ENCODE peak calls at places on chromosomes 12 and 14, in seven cellular contexts. One of them, this sample, is unnamed.

GRCh38 chr12:6063379-6063735 is 61.1 kb downstream of the VWF start:
- DNase-seq in lower lobe of right lung: no peak
- DNase-seq in WERI-Rb-1: no peak
- DNase-seq in testis: no peak
- DNase-seq in astrocyte of the spinal cord: no peak
- DNase-seq in neural crest cell: no peak
- DNase-seq in astrocyte of the cerebellum: no peak
- DNase-seq in this sample: no peak

GRCh38 chr14:37673439-37673838 is 78.0 kb downstream of the TTC6 start:
- DNase-seq in lower lobe of right lung: no peak
- DNase-seq in WERI-Rb-1: no peak
- DNase-seq in testis: no peak
- DNase-seq in astrocyte of the spinal cord: no peak
- DNase-seq in neural crest cell: no peak
- DNase-seq in astrocyte of the cerebellum: no peak
- DNase-seq in this sample: no peak

GRCh38 chr12:47377414-47378221 is 297.9 kb upstream of the AMIGO2 start:
- DNase-seq in lower lobe of right lung: peak; percentile 65
- DNase-seq in WERI-Rb-1: no peak
- DNase-seq in testis: peak; percentile 90
- DNase-seq in astrocyte of the spinal cord: peak; percentile 99
- DNase-seq in neural crest cell: no peak
- DNase-seq in astrocyte of the cerebellum: peak; percentile 97
- DNase-seq in this sample: peak; percentile 100

GRCh38 chr12:89166525-89166934 is 185.8 kb downstream of the DUSP6 start:
- DNase-seq in lower lobe of right lung: no peak
- DNase-seq in WERI-Rb-1: no peak
- DNase-seq in testis: no peak
- DNase-seq in astrocyte of the spinal cord: peak; percentile 85
- DNase-seq in neural crest cell: no peak
- DNase-seq in astrocyte of the cerebellum: no peak
- DNase-seq in this sample: peak; percentile 73

GRCh38 chr12:28050606-28051005 is 78.1 kb upstream of the PTHLH start:
- DNase-seq in lower lobe of right lung: no peak
- DNase-seq in WERI-Rb-1: no peak
- DNase-seq in testis: no peak
- DNase-seq in astrocyte of the spinal cord: no peak
- DNase-seq in neural crest cell: no peak
- DNase-seq in astrocyte of the cerebellum: no peak
- DNase-seq in this sample: peak; percentile 32

GRCh38 chr12:69027411-69027811 is 94.4 kb upstream of the CPM start:
- DNase-seq in lower lobe of right lung: no peak
- DNase-seq in WERI-Rb-1: no peak
- DNase-seq in testis: no peak
- DNase-seq in astrocyte of the spinal cord: peak; percentile 53
- DNase-seq in neural crest cell: no peak
- DNase-seq in astrocyte of the cerebellum: no peak
- DNase-seq in this sample: peak; percentile 44

GRCh38 chr12:13049816-13050215 is 5.6 kb downstream of the FAM234B start:
- DNase-seq in lower lobe of right lung: no peak
- DNase-seq in WERI-Rb-1: no peak
- DNase-seq in testis: no peak
- DNase-seq in astrocyte of the spinal cord: peak; percentile 43
- DNase-seq in neural crest cell: no peak
- DNase-seq in astrocyte of the cerebellum: no peak
- DNase-seq in this sample: peak; percentile 63

GRCh38 chr14:31137214-31137889 is 70.2 kb downstream of the HECTD1 start:
- DNase-seq in lower lobe of right lung: no peak
- DNase-seq in WERI-Rb-1: no peak
- DNase-seq in testis: no peak
- DNase-seq in astrocyte of the spinal cord: no peak
- DNase-seq in neural crest cell: no peak
- DNase-seq in astrocyte of the cerebellum: no peak
- DNase-seq in this sample: no peak

GRCh38 chr12:44774815-44775411 is 101.2 kb downstream of the NELL2 start:
- DNase-seq in lower lobe of right lung: no peak
- DNase-seq in WERI-Rb-1: peak; percentile 41
- DNase-seq in testis: peak; percentile 74
- DNase-seq in astrocyte of the spinal cord: no peak
- DNase-seq in neural crest cell: peak; percentile 50
- DNase-seq in astrocyte of the cerebellum: no peak
- DNase-seq in this sample: peak; percentile 18

GRCh38 chr14:50396636-50397460 is at the start of gene CDKL1:
- DNase-seq in lower lobe of right lung: peak; percentile 80
- DNase-seq in WERI-Rb-1: peak; percentile 59
- DNase-seq in testis: peak; percentile 62
- DNase-seq in astrocyte of the spinal cord: peak; percentile 72
- DNase-seq in neural crest cell: peak; percentile 53
- DNase-seq in astrocyte of the cerebellum: no peak
- DNase-seq in this sample: peak; percentile 63

GRCh38 chr14:104427126-104427851 is 152.3 kb upstream of the C14orf180 start:
- DNase-seq in lower lobe of right lung: peak; percentile 38
- DNase-seq in WERI-Rb-1: no peak
- DNase-seq in testis: no peak
- DNase-seq in astrocyte of the spinal cord: no peak
- DNase-seq in neural crest cell: no peak
- DNase-seq in astrocyte of the cerebellum: no peak
- DNase-seq in this sample: no peak

GRCh38 chr12:97801471-97802045 is 339.0 kb downstream of the RMST start:
- DNase-seq in lower lobe of right lung: no peak
- DNase-seq in WERI-Rb-1: no peak
- DNase-seq in testis: no peak
- DNase-seq in astrocyte of the spinal cord: no peak
- DNase-seq in neural crest cell: no peak
- DNase-seq in astrocyte of the cerebellum: no peak
- DNase-seq in this sample: no peak

GRCh38 chr12:52022841-52023181 is 16.1 kb downstream of the TAMALIN start:
- DNase-seq in lower lobe of right lung: no peak
- DNase-seq in WERI-Rb-1: peak; percentile 72
- DNase-seq in testis: no peak
- DNase-seq in astrocyte of the spinal cord: no peak
- DNase-seq in neural crest cell: no peak
- DNase-seq in astrocyte of the cerebellum: no peak
- DNase-seq in this sample: no peak

GRCh38 chr12:125220404-125221273 is 155.4 kb downstream of the AACS start:
- DNase-seq in lower lobe of right lung: no peak
- DNase-seq in WERI-Rb-1: peak; percentile 52
- DNase-seq in testis: peak; percentile 31
- DNase-seq in astrocyte of the spinal cord: peak; percentile 5
- DNase-seq in neural crest cell: no peak
- DNase-seq in astrocyte of the cerebellum: peak; percentile 41
- DNase-seq in this sample: peak; percentile 1

GRCh38 chr12:77834618-77835017 is 3.9 kb downstream of the NAV3 start:
- DNase-seq in lower lobe of right lung: no peak
- DNase-seq in WERI-Rb-1: no peak
- DNase-seq in testis: no peak
- DNase-seq in astrocyte of the spinal cord: no peak
- DNase-seq in neural crest cell: no peak
- DNase-seq in astrocyte of the cerebellum: no peak
- DNase-seq in this sample: no peak

GRCh38 chr12:10562306-10562933 is 51.0 kb downstream of the MAGOHB start:
- DNase-seq in lower lobe of right lung: no peak
- DNase-seq in WERI-Rb-1: no peak
- DNase-seq in testis: no peak
- DNase-seq in astrocyte of the spinal cord: peak; percentile 70
- DNase-seq in neural crest cell: peak; percentile 9
- DNase-seq in astrocyte of the cerebellum: peak; percentile 51
- DNase-seq in this sample: peak; percentile 67

GRCh38 chr14:100488057-100488456 is 99.2 kb downstream of the BEGAIN start:
- DNase-seq in lower lobe of right lung: no peak
- DNase-seq in WERI-Rb-1: no peak
- DNase-seq in testis: peak; percentile 38
- DNase-seq in astrocyte of the spinal cord: peak; percentile 38
- DNase-seq in neural crest cell: no peak
- DNase-seq in astrocyte of the cerebellum: no peak
- DNase-seq in this sample: no peak

GRCh38 chr12:22047495-22047894 is 1.5 kb downstream of the CMAS start:
- DNase-seq in lower lobe of right lung: no peak
- DNase-seq in WERI-Rb-1: no peak
- DNase-seq in testis: no peak
- DNase-seq in astrocyte of the spinal cord: no peak
- DNase-seq in neural crest cell: no peak
- DNase-seq in astrocyte of the cerebellum: no peak
- DNase-seq in this sample: no peak

GRCh38 chr14:32472512-32473472 is 143.7 kb downstream of the AKAP6 start:
- DNase-seq in lower lobe of right lung: no peak
- DNase-seq in WERI-Rb-1: no peak
- DNase-seq in testis: no peak
- DNase-seq in astrocyte of the spinal cord: peak; percentile 89
- DNase-seq in neural crest cell: no peak
- DNase-seq in astrocyte of the cerebellum: peak; percentile 47
- DNase-seq in this sample: peak; percentile 20

GRCh38 chr12:127145929-127146789 is 1120.8 kb upstream of the TMEM132C start:
- DNase-seq in lower lobe of right lung: peak; percentile 81
- DNase-seq in WERI-Rb-1: no peak
- DNase-seq in testis: peak; percentile 91
- DNase-seq in astrocyte of the spinal cord: peak; percentile 72
- DNase-seq in neural crest cell: no peak
- DNase-seq in astrocyte of the cerebellum: no peak
- DNase-seq in this sample: peak; percentile 62

GRCh38 chr12:10031771-10032175 is 1.3 kb downstream of the CLEC9A start:
- DNase-seq in lower lobe of right lung: no peak
- DNase-seq in WERI-Rb-1: no peak
- DNase-seq in testis: no peak
- DNase-seq in astrocyte of the spinal cord: peak; percentile 83
- DNase-seq in neural crest cell: no peak
- DNase-seq in astrocyte of the cerebellum: peak; percentile 37
- DNase-seq in this sample: peak; percentile 38

GRCh38 chr12:30437616-30438015 is 258.1 kb downstream of the IPO8 start:
- DNase-seq in lower lobe of right lung: no peak
- DNase-seq in WERI-Rb-1: no peak
- DNase-seq in testis: peak; percentile 36
- DNase-seq in astrocyte of the spinal cord: no peak
- DNase-seq in neural crest cell: no peak
- DNase-seq in astrocyte of the cerebellum: no peak
- DNase-seq in this sample: peak; percentile 74

GRCh38 chr12:110796952-110797351 is 49.8 kb upstream of the CCDC63 start:
- DNase-seq in lower lobe of right lung: no peak
- DNase-seq in WERI-Rb-1: peak; percentile 60
- DNase-seq in testis: no peak
- DNase-seq in astrocyte of the spinal cord: no peak
- DNase-seq in neural crest cell: no peak
- DNase-seq in astrocyte of the cerebellum: no peak
- DNase-seq in this sample: no peak

DNA sequence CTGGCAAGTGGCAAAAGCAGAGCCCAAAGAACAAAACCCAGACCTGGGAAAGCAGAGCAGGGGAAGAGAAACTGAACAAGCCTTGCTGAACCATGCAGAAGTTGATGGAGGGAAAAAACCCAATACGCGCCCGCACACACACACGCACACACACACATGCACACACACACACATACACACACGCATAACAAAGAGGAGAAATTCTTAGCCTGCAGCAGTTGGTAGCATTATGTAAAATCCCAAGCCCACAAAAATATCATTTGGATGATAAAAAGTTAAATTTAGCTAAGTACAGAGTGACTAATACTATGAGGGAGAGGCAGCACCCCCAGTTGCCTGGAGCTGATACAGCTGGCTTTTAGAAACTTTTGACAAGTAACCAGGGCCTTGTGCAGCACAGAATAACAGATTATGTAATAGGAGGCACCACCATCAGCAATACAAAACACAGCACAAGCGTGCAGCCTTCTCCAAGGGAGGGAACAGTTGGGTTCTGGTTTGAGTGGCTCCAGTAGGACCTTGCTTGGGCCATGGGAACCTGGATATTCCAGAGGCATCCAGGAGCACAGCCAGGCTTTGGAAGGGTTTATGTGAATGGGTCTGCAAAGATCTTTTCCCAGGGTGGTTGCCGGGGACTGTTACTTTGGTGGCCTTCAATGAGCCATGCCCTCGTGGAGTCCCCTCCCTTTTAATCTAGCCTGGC is 35.3 kb downstream of the PITPNM2 start:
- DNase-seq in lower lobe of right lung: no peak
- DNase-seq in WERI-Rb-1: no peak
- DNase-seq in testis: peak; percentile 74
- DNase-seq in astrocyte of the spinal cord: peak; percentile 91
- DNase-seq in neural crest cell: no peak
- DNase-seq in astrocyte of the cerebellum: peak; percentile 81
- DNase-seq in this sample: peak; percentile 90
- TF ChIP-seq CTCF in lower lobe of right lung: no peak
- TF ChIP-seq CTCF in WERI-Rb-1: no peak
- TF ChIP-seq CTCF in testis: no peak
- TF ChIP-seq CTCF in astrocyte of the spinal cord: no peak
- TF ChIP-seq CTCF in neural crest cell: no peak
- TF ChIP-seq CTCF in astrocyte of the cerebellum: no peak
- TF ChIP-seq CTCF in this sample: no peak

GRCh38 chr14:28759056-28759657 is 7.4 kb upstream of the FOXG1 start:
- DNase-seq in lower lobe of right lung: peak; percentile 16
- DNase-seq in WERI-Rb-1: no peak
- DNase-seq in testis: no peak
- DNase-seq in astrocyte of the spinal cord: peak; percentile 53
- DNase-seq in neural crest cell: no peak
- DNase-seq in astrocyte of the cerebellum: no peak
- DNase-seq in this sample: no peak
- TF ChIP-seq CTCF in lower lobe of right lung: no peak
- TF ChIP-seq CTCF in WERI-Rb-1: no peak
- TF ChIP-seq CTCF in testis: no peak
- TF ChIP-seq CTCF in astrocyte of the spinal cord: no peak
- TF ChIP-seq CTCF in neural crest cell: no peak
- TF ChIP-seq CTCF in astrocyte of the cerebellum: peak; percentile 6
- TF ChIP-seq CTCF in this sample: no peak

DNA sequence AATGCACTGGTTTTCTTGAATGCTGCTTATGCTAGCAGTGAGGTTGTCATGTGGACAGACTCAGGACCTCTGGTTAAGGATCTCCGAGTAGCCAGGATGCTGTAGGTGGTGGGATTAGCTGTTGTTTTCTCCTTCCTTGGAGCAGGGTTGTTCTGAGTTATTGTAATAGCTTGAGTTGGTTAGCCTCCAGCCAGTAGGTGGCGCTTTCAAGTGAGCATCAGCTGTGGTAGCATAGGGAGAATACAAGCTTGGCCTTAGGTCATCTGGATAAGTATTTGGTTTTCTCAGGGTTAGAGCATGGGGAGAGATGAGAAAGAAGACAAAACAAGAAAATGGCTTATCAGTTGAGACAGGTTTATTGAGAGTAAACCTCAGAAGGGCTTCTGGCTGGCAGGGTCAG is 299.7 kb upstream of the FBXO33 start:
- DNase-seq in lower lobe of right lung: no peak
- DNase-seq in WERI-Rb-1: peak; percentile 22
- DNase-seq in testis: peak; percentile 53
- DNase-seq in astrocyte of the spinal cord: no peak
- DNase-seq in neural crest cell: no peak
- DNase-seq in astrocyte of the cerebellum: no peak
- DNase-seq in this sample: no peak
- TF ChIP-seq CTCF in lower lobe of right lung: no peak
- TF ChIP-seq CTCF in WERI-Rb-1: peak; percentile 59
- TF ChIP-seq CTCF in testis: no peak
- TF ChIP-seq CTCF in astrocyte of the spinal cord: peak; percentile 20
- TF ChIP-seq CTCF in neural crest cell: peak; percentile 30
- TF ChIP-seq CTCF in astrocyte of the cerebellum: no peak
- TF ChIP-seq CTCF in this sample: peak; percentile 22

DNA sequence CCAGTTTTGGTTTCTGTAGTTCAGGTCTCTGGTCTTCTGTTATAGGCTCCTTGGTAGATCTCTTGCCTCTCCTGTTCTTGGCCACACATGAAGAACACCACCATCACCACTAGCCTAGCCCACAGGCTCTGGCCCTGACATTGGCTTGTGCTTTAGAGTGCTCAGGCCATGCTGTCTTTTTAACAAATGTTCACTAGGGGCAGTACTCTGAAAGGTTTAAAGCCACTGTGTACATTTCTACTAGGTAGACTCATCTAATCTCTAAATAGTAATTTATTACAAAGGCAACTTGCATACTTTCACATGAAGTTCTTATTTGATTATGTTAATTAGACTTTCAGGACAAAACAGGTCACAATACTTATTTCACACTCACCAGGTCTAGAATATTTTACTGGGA is 38.3 kb downstream of the PDE6H start:
- DNase-seq in lower lobe of right lung: no peak
- DNase-seq in WERI-Rb-1: no peak
- DNase-seq in testis: no peak
- DNase-seq in astrocyte of the spinal cord: no peak
- DNase-seq in neural crest cell: no peak
- DNase-seq in astrocyte of the cerebellum: no peak
- DNase-seq in this sample: peak; percentile 12
- TF ChIP-seq CTCF in lower lobe of right lung: no peak
- TF ChIP-seq CTCF in WERI-Rb-1: peak; percentile 14
- TF ChIP-seq CTCF in testis: no peak
- TF ChIP-seq CTCF in astrocyte of the spinal cord: peak; percentile 7
- TF ChIP-seq CTCF in neural crest cell: peak; percentile 52
- TF ChIP-seq CTCF in astrocyte of the cerebellum: peak; percentile 3
- TF ChIP-seq CTCF in this sample: peak; percentile 28